ENCODE peak calls at places on chromosomes 1 and 21, in four cellular contexts. A is neural progenitor cell, Z is mucosa of descending colon, S is uterus. Q is an unnamed sample. For H3K4me1 and H3K9me3, the result is how much of the 10 kb centered on the place peaks cover.

GRCh38 chr1:184025242-184025675 is 12.3 kb downstream of the COLGALT2 start:
- DNase-seq in S (no peak), A (peak), Z (no peak), Q (peak)

GRCh38 chr1:19250629-19251304 is 557 bp downstream of the EMC1 start:
- DNase-seq in A (peak), Z (no peak), S (no peak), Q (no peak)

GRCh38 chr1:242211254-242212022 is 212.5 kb upstream of the MAP1LC3C start:
- DNase-seq in A (peak), S (no peak), Z (no peak), Q (no peak)

GRCh38 chr1:94247146-94248094 is 10.0 kb upstream of the ARHGAP29 start:
- DNase-seq in A (peak), S (peak), Z (peak), Q (peak)

GRCh38 chr1:160879056-160879455 is 5.9 kb downstream of the ITLN1 start:
- DNase-seq in S (no peak), Z (no peak), A (no peak), Q (no peak)

GRCh38 chr1:143720087-143721023 is 251.4 kb downstream of the FAM72C start:
- DNase-seq in S (no peak), Z (peak), A (no peak), Q (peak)

GRCh38 chr1:53145942-53146708 is 3.7 kb upstream of the SLC1A7 start:
- DNase-seq in Z (peak), A (peak), S (peak), Q (peak)

GRCh38 chr1:232853994-232854532 is 48.8 kb downstream of the MAP10 start:
- DNase-seq in Z (no peak), A (no peak), S (no peak), Q (no peak)

GRCh38 chr1:88847618-88848017 is 43.7 kb downstream of the GTF2B start:
- DNase-seq in S (no peak), Z (no peak), A (peak), Q (no peak)

GRCh38 chr1:119679223-119679622 is 31.2 kb upstream of the ZNF697 start:
- DNase-seq in A (peak), S (no peak), Z (no peak), Q (no peak)

GRCh38 chr21:38376235-38376634 is 119.4 kb downstream of the KCNJ15 start:
- DNase-seq in Z (no peak), A (no peak), S (no peak), Q (no peak)

GRCh38 chr21:28538987-28539622 is 453.6 kb downstream of the LTN1 start:
- DNase-seq in Z (no peak), S (no peak), A (no peak), Q (no peak)

GRCh38 chr1:47725000-47725731 is 272.0 kb downstream of the TRABD2B start:
- DNase-seq in S (no peak), Z (no peak), A (peak), Q (peak)

GRCh38 chr1:12141533-12141855 is 25.3 kb upstream of the TNFRSF1B start:
- DNase-seq in Z (no peak), S (no peak), A (no peak), Q (no peak)
- H3K4me1 ChIP-seq in Z (under half), S (under half), A (under half), Q (under half)

GRCh38 chr1:79041666-79042065 is 35.1 kb upstream of the ADGRL4 start:
- DNase-seq in Z (no peak), S (no peak), A (no peak), Q (no peak)

GRCh38 chr1:79040424-79041089 is 34.0 kb upstream of the ADGRL4 start:
- DNase-seq in S (no peak), Z (no peak), A (no peak), Q (no peak)

GRCh38 chr1:79042117-79042516 is 35.6 kb upstream of the ADGRL4 start:
- DNase-seq in S (no peak), Z (no peak), A (no peak), Q (no peak)

GRCh38 chr1:79042539-79042938 is 36.0 kb upstream of the ADGRL4 start:
- DNase-seq in Z (no peak), S (no peak), A (no peak), Q (no peak)

DNA sequence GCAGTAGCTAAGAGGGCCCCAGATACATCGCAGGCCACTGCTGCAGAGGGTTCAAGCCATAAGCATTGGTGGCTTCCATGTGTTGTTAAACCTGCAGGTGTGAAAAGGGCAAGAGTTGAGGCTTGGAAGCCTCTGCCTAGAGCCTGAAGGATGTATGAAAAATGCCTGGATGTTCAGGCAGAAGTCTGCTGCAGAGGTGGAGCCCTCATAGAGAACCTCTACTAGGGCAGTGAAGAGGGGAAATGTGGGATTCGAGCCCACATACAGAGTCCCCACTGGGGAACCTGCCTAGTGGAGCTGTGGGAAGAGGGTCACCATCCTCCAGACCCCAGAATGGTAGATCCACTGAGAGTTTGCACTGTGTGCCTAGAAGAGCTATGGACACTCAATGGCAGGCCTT is 30.6 kb upstream of the ADGRL4 start:
- DNase-seq in S (no peak), Z (no peak), A (no peak), Q (no peak)
- H3K9me3 ChIP-seq in S (under half), Z (under half), A (under half), Q (under half)

DNA sequence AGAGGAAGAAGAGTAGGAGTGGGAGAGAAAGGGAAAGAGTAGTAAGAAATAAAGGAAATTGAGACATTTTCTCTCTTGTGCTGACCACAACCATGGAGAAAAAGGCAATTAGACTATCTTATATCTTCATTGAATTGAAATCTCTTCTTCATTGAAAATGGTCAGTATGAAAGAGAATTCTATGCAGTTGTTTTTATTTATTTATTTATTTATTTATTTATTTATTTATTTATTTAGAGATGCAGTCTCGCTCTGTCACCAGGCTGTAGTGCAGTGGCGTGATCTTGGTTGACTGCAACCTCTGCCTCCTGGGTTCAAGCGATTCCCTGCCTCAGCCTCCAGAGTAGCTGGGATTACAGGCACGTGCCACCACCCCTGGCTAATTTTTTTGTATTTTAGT is 447.1 kb downstream of the PTPRC start:
- DNase-seq in Z (no peak), S (no peak), A (no peak), Q (no peak)
- H3K4me3 ChIP-seq in Z (no peak), S (no peak), A (no peak), Q (no peak)

GRCh38 chr1:206668874-206669410 is 15.8 kb upstream of the MAPKAPK2 start:
- DNase-seq in Z (no peak), A (no peak), S (no peak), Q (no peak)
- H3K4me1 ChIP-seq in Z (under half), A (under half), S (under half), Q (under half)

GRCh38 chr1:2969011-2969869 is 52.0 kb upstream of the ACTRT2 start:
- DNase-seq in A (no peak), Z (no peak), S (no peak), Q (no peak)
- H3K9me3 ChIP-seq in A (under half), Z (under half), S (under half), Q (under half)

GRCh38 chr1:168335500-168335899 is 54.8 kb downstream of the TBX19 start:
- DNase-seq in S (no peak), A (no peak), Z (no peak), Q (no peak)
- H3K4me3 ChIP-seq in S (no peak), A (no peak), Z (no peak), Q (no peak)

GRCh38 chr1:172824199-172824598 is 165.3 kb downstream of the FASLG start:
- DNase-seq in Z (no peak), A (no peak), S (no peak), Q (no peak)

GRCh38 chr1:172823534-172823933 is 164.6 kb downstream of the FASLG start:
- DNase-seq in A (no peak), S (no peak), Z (no peak), Q (no peak)

GRCh38 chr1:172820759-172821158 is 161.9 kb downstream of the FASLG start:
- DNase-seq in A (no peak), S (no peak), Z (no peak), Q (no peak)

GRCh38 chr1:172818841-172819527 is 160.1 kb downstream of the FASLG start:
- DNase-seq in Z (no peak), A (no peak), S (no peak), Q (no peak)

DNA sequence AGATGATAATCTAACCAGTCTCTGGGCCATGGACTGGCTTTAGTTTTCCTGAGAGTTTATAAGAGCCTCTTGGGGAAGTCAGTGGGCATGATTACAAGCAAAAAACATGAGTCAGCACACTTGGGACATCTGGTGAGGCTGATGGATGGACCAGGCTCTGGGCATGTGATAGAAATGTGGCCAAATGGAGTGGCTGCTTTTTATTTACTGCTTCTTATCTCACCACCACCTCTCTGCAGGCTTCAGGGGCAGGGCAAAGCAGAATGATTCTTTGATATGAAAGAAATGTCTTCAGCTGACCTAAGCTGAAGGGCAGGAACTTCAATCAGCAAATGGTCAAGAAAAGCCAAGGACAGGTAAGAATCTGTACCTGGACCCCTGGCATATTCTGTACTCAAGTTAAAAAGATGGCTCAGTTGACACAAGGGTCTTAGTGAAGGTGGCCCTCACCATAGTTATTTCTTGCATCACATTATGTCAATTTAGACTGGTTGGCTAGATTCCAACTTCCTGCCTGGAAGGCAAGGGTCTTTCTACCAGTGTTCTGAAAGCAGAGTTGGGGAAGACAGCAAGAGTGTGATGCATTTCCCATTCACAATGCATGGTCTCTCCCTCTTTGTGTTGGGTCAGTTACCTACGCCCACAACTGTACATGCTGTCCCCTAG is 162.8 kb downstream of the FASLG start:
- DNase-seq in Z (no peak), S (no peak), A (no peak), Q (no peak)
- H3K4me1 ChIP-seq in Z (under half), S (under half), A (under half), Q (under half)

GRCh38 chr1:5481889-5482288 is 510.3 kb downstream of the NPHP4 start:
- DNase-seq in A (peak), Z (no peak), S (no peak), Q (no peak)
- H3K9me3 ChIP-seq in A (under half), Z (under half), S (under half), Q (under half)

DNA sequence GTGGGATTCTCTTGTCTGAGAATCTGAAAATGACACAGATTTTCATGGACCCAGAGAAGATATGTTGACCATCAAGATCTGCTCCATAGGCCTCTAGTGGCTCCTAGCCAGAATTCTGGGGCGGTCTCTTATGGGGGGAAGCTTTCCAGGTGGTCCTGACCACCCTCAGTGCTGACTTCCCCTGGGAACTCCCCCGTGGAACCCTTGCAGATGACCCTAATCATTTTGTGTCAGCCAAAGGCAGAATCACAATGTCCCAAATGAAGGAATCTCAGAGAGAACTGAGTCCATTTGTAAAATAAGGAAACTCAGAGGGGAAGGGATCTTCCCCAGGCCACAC is 3.6 kb downstream of the HEYL start:
- DNase-seq in Z (no peak), A (no peak), S (no peak), Q (no peak)
- H3K4me3 ChIP-seq in Z (no peak), A (no peak), S (no peak), Q (peak)

Q was measured in right cardiac atrium.